ENCODE peak calls at places on chromosomes 6 and 20, in ten cellular contexts. X is tibial artery; N is stimulated activated CD8-positive, alpha-beta memory T cell treated with anti-CD3 and anti-CD28 coated beads, Interleukin-4, amount 100 ng/mL, for 24 hours; A is T-helper 2 cell; P is HFFc6; R is astrocyte of the cerebellum; W is activated T-cell treated with anti-CD3 and anti-CD28 coated beads, Interleukin-2, amount 50 U/mL, for 72 hours; Y is T-helper 1 cell; T is hypothalamus; I is cardiac muscle cell. H is an unnamed sample.

GRCh38 chr6:139338845-139339244 is 35.6 kb downstream of the CITED2 start:
- DNase-seq in N (no peak), X (no peak), I (peak; percentile 82), R (no peak), W (no peak), T (no peak), P (no peak), A (no peak), Y (no peak), H (no peak)

GRCh38 chr6:73477407-73477806 is 15.9 kb downstream of the MTO1 start:
- DNase-seq in I (no peak), R (no peak), N (no peak), X (no peak), Y (no peak), P (no peak), W (no peak), T (no peak), A (no peak), H (no peak)

GRCh38 chr6:53044071-53044470 is 21.1 kb upstream of the FBXO9 start:
- DNase-seq in A (no peak), W (no peak), N (no peak), R (no peak), X (no peak), I (peak; percentile 65), P (no peak), T (no peak), Y (no peak), H (no peak)

GRCh38 chr6:54074591-54075195 is 36.5 kb upstream of the MLIP start:
- DNase-seq in A (no peak), X (no peak), P (no peak), N (no peak), Y (no peak), R (no peak), T (no peak), W (no peak), I (peak; percentile 58), H (no peak)

GRCh38 chr20:53753880-53754459 is 160.3 kb upstream of the ZNF217 start:
- DNase-seq in P (no peak), N (no peak), A (no peak), I (no peak), T (no peak), R (no peak), X (no peak), W (no peak), Y (no peak), H (no peak)

GRCh38 chr6:39962831-39963230 is 28.6 kb upstream of the MOCS1 start:
- DNase-seq in A (no peak), T (no peak), Y (no peak), I (no peak), R (no peak), X (no peak), P (no peak), N (no peak), W (no peak), H (no peak)

GRCh38 chr20:32539063-32539816 is 45.9 kb downstream of the NOL4L start:
- DNase-seq in N (no peak), R (no peak), Y (peak; percentile 66), P (no peak), I (no peak), T (no peak), X (no peak), W (peak; percentile 38), A (no peak), H (no peak)

GRCh38 chr20:843908-844307 is 10.4 kb downstream of the FAM110A start:
- DNase-seq in X (no peak), R (no peak), A (no peak), T (no peak), W (no peak), N (no peak), I (no peak), P (no peak), Y (no peak), H (no peak)

GRCh38 chr20:43680976-43681375 is 14.1 kb downstream of the MYBL2 start:
- DNase-seq in R (no peak), W (no peak), T (no peak), X (no peak), P (no peak), I (no peak), N (no peak), A (no peak), Y (no peak), H (no peak)

GRCh38 chr6:41284726-41285125 is 1.8 kb downstream of the TREM1 start:
- DNase-seq in Y (no peak), P (peak; percentile 22), I (peak; percentile 93), A (no peak), N (no peak), T (no peak), W (no peak), X (no peak), R (no peak), H (no peak)

GRCh38 chr6:5214570-5215052 is 46.1 kb downstream of the LYRM4 start:
- DNase-seq in I (peak; percentile 94), W (peak; percentile 66), T (no peak), N (peak; percentile 4), A (no peak), R (no peak), Y (peak; percentile 43), P (no peak), X (no peak), H (no peak)

GRCh38 chr6:157650261-157650640 is 172.8 kb upstream of the SNX9 start:
- DNase-seq in W (no peak), Y (no peak), P (no peak), N (no peak), X (peak; percentile 37), A (no peak), I (peak; percentile 20), T (no peak), R (no peak), H (no peak)

GRCh38 chr6:144315226-144315980 is 30.3 kb downstream of the UTRN start:
- DNase-seq in A (no peak), T (no peak), N (no peak), X (peak; percentile 30), R (no peak), Y (no peak), I (no peak), W (no peak), P (no peak), H (no peak)

GRCh38 chr6:135640449-135641111 is 143.0 kb upstream of the AHI1 start:
- DNase-seq in P (no peak), T (no peak), A (no peak), R (no peak), Y (peak; percentile 42), I (peak; percentile 25), N (no peak), X (no peak), W (peak; percentile 22), H (no peak)

GRCh38 chr6:139927236-139927635 is 552.8 kb upstream of the CITED2 start:
- DNase-seq in Y (no peak), X (no peak), W (no peak), N (no peak), P (peak; percentile 81), A (no peak), I (peak; percentile 85), R (peak; percentile 90), T (no peak), H (no peak)

GRCh38 chr6:68572525-68572924 is 62.6 kb upstream of the ADGRB3 start:
- DNase-seq in X (no peak), I (peak; percentile 16), R (peak; percentile 9), P (no peak), W (peak; percentile 12), N (no peak), T (no peak), Y (peak; percentile 7), A (no peak), H (no peak)

GRCh38 chr6:92043782-92044181 is 1375.6 kb downstream of the EPHA7 start:
- DNase-seq in W (no peak), T (no peak), X (no peak), P (no peak), N (no peak), R (no peak), I (no peak), Y (no peak), A (no peak), H (no peak)

GRCh38 chr6:96153775-96154174 is 138.0 kb downstream of the FUT9 start:
- DNase-seq in A (no peak), R (peak; percentile 3), P (no peak), Y (no peak), X (no peak), N (no peak), I (no peak), T (no peak), W (no peak), H (no peak)

GRCh38 chr6:30555428-30556005 is 772 bp downstream of the GNL1 start:
- DNase-seq in X (peak; percentile 46), N (no peak), T (peak; percentile 52), R (no peak), A (no peak), W (peak; percentile 32), P (peak; percentile 9), Y (no peak), I (peak; percentile 59), H (peak; percentile 24)

GRCh38 chr6:154156135-154156948 is 117.3 kb downstream of the OPRM1 start:
- DNase-seq in P (peak; percentile 41), N (peak; percentile 44), R (no peak), A (peak; percentile 34), W (peak; percentile 64), X (no peak), Y (peak; percentile 64), T (no peak), I (peak; percentile 57), H (no peak)

GRCh38 chr6:24321538-24322162 is 36.2 kb downstream of the DCDC2 start:
- DNase-seq in N (no peak), A (no peak), W (no peak), P (no peak), X (no peak), R (no peak), T (no peak), Y (no peak), I (peak; percentile 74), H (no peak)

GRCh38 chr20:32116079-32116521 is 6.6 kb downstream of the TM9SF4 start:
- DNase-seq in P (no peak), I (no peak), Y (no peak), X (no peak), A (no peak), R (no peak), N (no peak), T (no peak), W (no peak), H (no peak)

GRCh38 chr6:2790588-2790987 is 25.4 kb downstream of the WRNIP1 start:
- DNase-seq in N (no peak), X (no peak), P (peak; percentile 38), Y (no peak), I (peak; percentile 36), R (no peak), W (no peak), A (no peak), T (no peak), H (no peak)

GRCh38 chr6:80440496-80441160 is 334.2 kb downstream of the BCKDHB start:
- DNase-seq in Y (no peak), W (no peak), I (no peak), T (no peak), X (no peak), A (no peak), R (no peak), P (no peak), N (no peak), H (no peak)

GRCh38 chr20:2713285-2713684 is 20.7 kb downstream of the EBF4 start:
- DNase-seq in R (no peak), P (no peak), W (no peak), I (no peak), X (no peak), Y (no peak), N (no peak), T (no peak), A (no peak), H (no peak)

GRCh38 chr6:155397172-155397705 is 58.4 kb downstream of the NOX3 start:
- DNase-seq in R (no peak), Y (no peak), P (no peak), A (no peak), I (no peak), N (no peak), T (no peak), W (no peak), X (no peak), H (no peak)

GRCh38 chr20:63829943-63830820 is 882 bp downstream of the ZBTB46 start:
- DNase-seq in T (no peak), N (no peak), A (no peak), X (no peak), R (no peak), P (no peak), Y (no peak), I (no peak), W (no peak), H (no peak)

GRCh38 chr6:55974688-55975087 is 99.3 kb upstream of the BMP5 start:
- DNase-seq in P (no peak), N (no peak), R (no peak), X (no peak), I (peak; percentile 13), Y (no peak), W (no peak), T (no peak), A (no peak), H (no peak)

H was measured in progenitor cell of endocrine pancreas.